ENCODE peak calls at places on chromosomes 2 and 18, in ten cellular contexts. One of them, this sample, is unnamed.

GRCh38 chr2:42089340-42089925 is 41.6 kb downstream of the PKDCC start:
- DNase-seq in hippocampal formation: no peak
- DNase-seq in fibroblast of the conjunctiva: peak
- DNase-seq in GM19239: no peak
- DNase-seq in HFFc6: peak
- DNase-seq in SK-MEL-5: peak
- DNase-seq in HEK293T: peak
- DNase-seq in fibroblast of pulmonary artery: peak
- DNase-seq in activated naive CD4-positive, alpha-beta T cell: peak
- DNase-seq in AG08395: peak
- DNase-seq in this sample: peak

GRCh38 chr18:12361770-12362378 is 15.2 kb downstream of the AFG3L2 start:
- DNase-seq in HEK293T: no peak
- DNase-seq in GM19239: no peak
- DNase-seq in AG08395: no peak
- DNase-seq in activated naive CD4-positive, alpha-beta T cell: no peak
- DNase-seq in HFFc6: peak
- DNase-seq in SK-MEL-5: no peak
- DNase-seq in hippocampal formation: no peak
- DNase-seq in fibroblast of pulmonary artery: no peak
- DNase-seq in fibroblast of the conjunctiva: no peak
- DNase-seq in this sample: peak

GRCh38 chr2:232331071-232331470 is 47.5 kb upstream of the ALPP start:
- DNase-seq in HEK293T: no peak
- DNase-seq in SK-MEL-5: no peak
- DNase-seq in fibroblast of pulmonary artery: no peak
- DNase-seq in HFFc6: no peak
- DNase-seq in GM19239: no peak
- DNase-seq in AG08395: no peak
- DNase-seq in hippocampal formation: no peak
- DNase-seq in fibroblast of the conjunctiva: no peak
- DNase-seq in activated naive CD4-positive, alpha-beta T cell: no peak
- DNase-seq in this sample: no peak

GRCh38 chr2:44715671-44716077 is 225.8 kb upstream of the SIX3 start:
- DNase-seq in AG08395: peak
- DNase-seq in HEK293T: peak
- DNase-seq in HFFc6: peak
- DNase-seq in fibroblast of the conjunctiva: peak
- DNase-seq in fibroblast of pulmonary artery: peak
- DNase-seq in GM19239: no peak
- DNase-seq in SK-MEL-5: peak
- DNase-seq in hippocampal formation: no peak
- DNase-seq in activated naive CD4-positive, alpha-beta T cell: no peak
- DNase-seq in this sample: peak

GRCh38 chr18:26624443-26624842 is 76.1 kb upstream of the KCTD1 start:
- DNase-seq in fibroblast of pulmonary artery: no peak
- DNase-seq in SK-MEL-5: no peak
- DNase-seq in hippocampal formation: no peak
- DNase-seq in AG08395: no peak
- DNase-seq in HEK293T: no peak
- DNase-seq in HFFc6: no peak
- DNase-seq in fibroblast of the conjunctiva: no peak
- DNase-seq in activated naive CD4-positive, alpha-beta T cell: no peak
- DNase-seq in GM19239: no peak
- DNase-seq in this sample: no peak

GRCh38 chr2:195280024-195280423 is 377.0 kb upstream of the SLC39A10 start:
- DNase-seq in HFFc6: no peak
- DNase-seq in fibroblast of the conjunctiva: no peak
- DNase-seq in activated naive CD4-positive, alpha-beta T cell: no peak
- DNase-seq in fibroblast of pulmonary artery: no peak
- DNase-seq in HEK293T: no peak
- DNase-seq in GM19239: no peak
- DNase-seq in hippocampal formation: no peak
- DNase-seq in SK-MEL-5: no peak
- DNase-seq in AG08395: no peak
- DNase-seq in this sample: no peak

GRCh38 chr18:77023115-77023782 is 109.3 kb downstream of the MBP start:
- DNase-seq in HFFc6: no peak
- DNase-seq in hippocampal formation: no peak
- DNase-seq in AG08395: no peak
- DNase-seq in activated naive CD4-positive, alpha-beta T cell: no peak
- DNase-seq in fibroblast of pulmonary artery: no peak
- DNase-seq in SK-MEL-5: no peak
- DNase-seq in fibroblast of the conjunctiva: no peak
- DNase-seq in HEK293T: no peak
- DNase-seq in GM19239: peak
- DNase-seq in this sample: no peak

GRCh38 chr2:124985210-124985760 is 960.2 kb downstream of the CNTNAP5 start:
- DNase-seq in AG08395: no peak
- DNase-seq in SK-MEL-5: no peak
- DNase-seq in hippocampal formation: no peak
- DNase-seq in HEK293T: no peak
- DNase-seq in GM19239: no peak
- DNase-seq in fibroblast of pulmonary artery: no peak
- DNase-seq in fibroblast of the conjunctiva: peak
- DNase-seq in activated naive CD4-positive, alpha-beta T cell: no peak
- DNase-seq in HFFc6: no peak
- DNase-seq in this sample: no peak